ENCODE peak calls at places on chromosome 16, in eight cellular contexts. I is OCI-LY7, T is neural progenitor cell, A is hepatocyte, B is MM.1S, L is SK-N-SH, K is HCT116, U is GM23338. F is an unnamed sample.

GRCh38 chr16:84360170-84360569 is 8.2 kb upstream of the ATP2C2 start:
- DNase-seq in I (peak; percentile 32), T (no peak), A (no peak), B (no peak), L (no peak), K (no peak), U (no peak), F (peak; percentile 89)

GRCh38 chr16:85061566-85061965 is 34.0 kb downstream of the KIAA0513 start:
- DNase-seq in I (no peak), T (no peak), A (no peak), B (no peak), L (no peak), K (no peak), U (no peak), F (no peak)

GRCh38 chr16:75494696-75495601 is at the start of gene CHST6:
- DNase-seq in I (no peak), T (peak; percentile 84), A (peak; percentile 41), B (no peak), L (peak; percentile 67), K (no peak), U (peak; percentile 91), F (no peak)

GRCh38 chr16:89530401-89531381 is 22.5 kb downstream of the SPG7 start:
- DNase-seq in I (no peak), T (no peak), A (no peak), B (no peak), L (no peak), K (no peak), U (no peak), F (no peak)

GRCh38 chr16:58510097-58510775 is 5.1 kb upstream of the SETD6 start:
- DNase-seq in I (no peak), T (no peak), A (no peak), B (no peak), L (no peak), K (no peak), U (no peak), F (no peak)

GRCh38 chr16:714079-714478 is 839 bp upstream of the METRN start:
- DNase-seq in I (no peak), T (no peak), A (no peak), B (no peak), L (no peak), K (no peak), U (no peak), F (peak; percentile 51)

GRCh38 chr16:49890876-49891275 is 35.0 kb upstream of the ZNF423 start:
- DNase-seq in I (peak; percentile 10), T (peak; percentile 73), A (peak; percentile 44), B (no peak), L (no peak), K (no peak), U (peak; percentile 86), F (no peak)

GRCh38 chr16:83002351-83003334 is 375.9 kb downstream of the CDH13 start:
- DNase-seq in I (no peak), T (no peak), A (no peak), B (no peak), L (no peak), K (no peak), U (no peak), F (no peak)

GRCh38 chr16:48629531-48629930 is 19.6 kb upstream of the N4BP1 start:
- DNase-seq in I (no peak), T (no peak), A (no peak), B (no peak), L (no peak), K (no peak), U (no peak), F (no peak)

GRCh38 chr16:75044800-75045361 is 46.1 kb downstream of the ZNRF1 start:
- DNase-seq in I (no peak), T (no peak), A (no peak), B (no peak), L (no peak), K (no peak), U (no peak), F (no peak)

GRCh38 chr16:88365244-88365865 is 17.4 kb upstream of the ZNF469 start:
- DNase-seq in I (no peak), T (no peak), A (no peak), B (no peak), L (no peak), K (no peak), U (no peak), F (no peak)

GRCh38 chr16:46974352-46974751 is 878 bp upstream of the DNAJA2 start:
- DNase-seq in I (peak; percentile 70), T (peak; percentile 13), A (no peak), B (peak; percentile 61), L (peak; percentile 57), K (no peak), U (peak; percentile 17), F (no peak)

GRCh38 chr16:53784312-53784711 is 80.4 kb downstream of the FTO start:
- DNase-seq in I (no peak), T (no peak), A (no peak), B (no peak), L (no peak), K (no peak), U (no peak), F (peak; percentile 86)

GRCh38 chr16:49833796-49834195 is 22.1 kb downstream of the ZNF423 start:
- DNase-seq in I (no peak), T (no peak), A (no peak), B (no peak), L (peak; percentile 45), K (no peak), U (no peak), F (no peak)

GRCh38 chr16:67915831-67916723 is 15.6 kb downstream of the CTRL start:
- DNase-seq in I (no peak), T (no peak), A (peak; percentile 53), B (no peak), L (peak; percentile 58), K (no peak), U (no peak), F (no peak)

GRCh38 chr16:30051518-30051917 is 14.0 kb upstream of the ALDOA start:
- DNase-seq in I (no peak), T (no peak), A (no peak), B (no peak), L (no peak), K (no peak), U (no peak), F (peak; percentile 37)

DNA sequence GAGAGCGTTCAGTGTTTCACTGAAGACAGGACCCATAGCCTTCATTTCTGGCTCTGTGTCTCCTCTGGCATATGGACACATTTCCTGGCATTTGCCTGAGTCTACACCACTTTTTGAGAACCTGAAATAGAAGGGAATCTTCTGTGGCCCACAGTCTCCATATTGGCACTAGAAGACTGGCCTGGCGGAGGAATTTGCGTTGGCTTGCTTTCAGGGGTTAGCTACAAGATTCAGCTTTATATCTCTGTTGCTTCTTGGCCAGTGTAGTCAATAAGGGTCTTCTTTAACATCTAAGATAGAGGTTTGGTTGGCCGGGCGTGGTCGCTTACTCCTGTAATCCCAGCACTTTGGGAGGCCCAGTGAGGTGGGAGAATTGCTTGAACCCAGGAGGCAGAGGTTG is 12.8 kb upstream of the CLEC18C start:
- DNase-seq in I (no peak), T (no peak), A (no peak), B (no peak), L (no peak), K (no peak), U (no peak), F (no peak)
- TF ChIP-seq CTCF in I (no peak), T (no peak), A (no peak), B (no peak), L (no peak), K (no peak), U (no peak), F (no peak)

GRCh38 chr16:86517652-86518258 is 7.4 kb downstream of the FOXF1 start:
- DNase-seq in I (peak; percentile 25), T (peak; percentile 80), A (peak; percentile 82), B (peak; percentile 8), L (peak; percentile 81), K (peak; percentile 51), U (peak; percentile 80), F (peak; percentile 44)
- TF ChIP-seq EZH2phosphoT487 in I (no peak), T (no peak), A (no peak), B (no peak), L (no peak), K (no peak), U (no peak), F (no peak)

GRCh38 chr16:73390491-73390890 is 342.6 kb upstream of the ZFHX3 start:
- DNase-seq in I (no peak), T (peak; percentile 60), A (no peak), B (no peak), L (no peak), K (no peak), U (no peak), F (no peak)

GRCh38 chr16:73389075-73389474 is 341.1 kb upstream of the ZFHX3 start:
- DNase-seq in I (no peak), T (no peak), A (no peak), B (no peak), L (no peak), K (no peak), U (no peak), F (no peak)

GRCh38 chr16:73387979-73388378 is 340.1 kb upstream of the ZFHX3 start:
- DNase-seq in I (no peak), T (no peak), A (no peak), B (no peak), L (no peak), K (no peak), U (no peak), F (no peak)

GRCh38 chr16:73385701-73386100 is 337.8 kb upstream of the ZFHX3 start:
- DNase-seq in I (no peak), T (no peak), A (no peak), B (no peak), L (no peak), K (no peak), U (no peak), F (no peak)

DNA sequence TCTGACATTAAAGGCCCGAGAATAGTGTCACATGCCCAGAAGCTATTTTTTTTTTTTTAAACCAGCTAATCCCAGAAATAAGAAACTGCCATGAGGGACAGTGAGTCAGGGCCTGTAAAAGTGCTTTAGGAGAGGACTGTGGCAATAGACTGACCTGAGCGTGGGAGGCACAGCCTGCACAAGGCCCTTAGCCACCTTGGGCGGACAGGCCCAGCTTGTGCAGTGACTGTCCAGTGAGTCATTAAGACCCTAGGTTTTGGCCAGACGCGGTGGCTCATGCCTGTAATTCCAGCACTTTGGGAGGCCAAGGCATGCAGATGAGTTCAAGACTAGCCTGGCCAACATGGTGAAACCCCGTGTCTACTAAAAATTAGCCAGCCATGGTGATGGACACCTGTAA is 343.0 kb upstream of the ZFHX3 start:
- DNase-seq in I (no peak), T (no peak), A (no peak), B (no peak), L (no peak), K (no peak), U (no peak), F (peak; percentile 4)
- H3K4me3 ChIP-seq in I (no peak overlapping the region), T (no peak overlapping the region), A (no peak overlapping the region), B (no peak overlapping the region), L (no peak overlapping the region), K (no peak overlapping the region), U (no peak overlapping the region), F (no peak overlapping the region)

DNA sequence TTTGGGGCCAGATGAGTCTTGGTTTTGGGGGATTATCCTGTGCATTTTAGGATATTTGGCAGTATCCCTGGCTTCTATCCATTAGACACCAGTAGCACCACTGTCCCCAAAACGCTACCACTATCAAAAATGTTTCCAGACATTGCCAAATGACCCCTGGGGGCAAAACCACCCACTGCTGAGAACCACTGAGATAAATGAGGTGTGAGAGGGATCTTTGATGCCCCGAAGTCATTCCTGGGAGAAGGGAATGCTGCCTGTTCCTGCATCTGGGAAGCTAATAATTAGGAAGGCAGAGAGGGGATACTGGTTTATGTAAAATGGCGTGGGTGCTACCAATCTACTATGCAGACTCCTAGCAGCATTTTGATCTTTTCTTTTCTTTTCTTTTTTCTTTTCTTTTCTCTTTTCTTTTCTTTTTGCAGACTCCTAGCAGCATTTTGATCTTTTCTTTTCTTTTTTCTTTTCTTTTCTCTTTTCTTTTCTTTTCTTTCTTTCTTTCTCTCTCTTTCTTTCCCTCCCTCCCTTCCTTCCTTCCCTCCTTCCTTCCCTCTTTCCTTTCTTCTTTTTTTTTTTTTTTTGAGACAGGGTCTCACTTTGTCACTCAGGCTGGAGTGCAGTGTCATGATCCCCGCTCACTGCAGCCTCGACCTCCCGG is 8.8 kb upstream of the MT3 start:
- DNase-seq in I (no peak), T (no peak), A (no peak), B (no peak), L (no peak), K (no peak), U (no peak), F (no peak)
- TF ChIP-seq CTCF in I (no peak), T (no peak), A (no peak), B (no peak), L (no peak), K (no peak), U (no peak), F (no peak)

F was measured in PC-3.